ENCODE peak calls at places on chromosomes 7 and 10, in four cellular contexts. X, B, H and Y are unnamed samples.
A peak's percentile ranks its signal among the peaks of the same experiment; 100 is the strongest.

GRCh38 chr10:3122034-3122433 is 50.5 kb downstream of the PITRM1 start:
- DNase-seq in X (no peak), B (no peak), H (no peak), Y (no peak)

GRCh38 chr7:13021566-13021965 is 334.1 kb downstream of the ARL4A start:
- DNase-seq in X (no peak), B (no peak), H (peak; percentile 25), Y (no peak)

GRCh38 chr10:3477683-3478082 is 305.1 kb upstream of the PITRM1 start:
- DNase-seq in X (no peak), B (no peak), H (peak; percentile 90), Y (no peak)

GRCh38 chr7:147182859-147183258 is 1066.3 kb downstream of the CNTNAP2 start:
- DNase-seq in X (no peak), B (no peak), H (peak; percentile 10), Y (no peak)

GRCh38 chr10:101330236-101331225 is 23.4 kb upstream of the BTRC start:
- DNase-seq in X (no peak), B (peak; percentile 18), H (peak; percentile 80), Y (no peak)

GRCh38 chr7:142334806-142335205 is 76.9 kb upstream of the PRSS58 start:
- DNase-seq in X (no peak), B (no peak), H (no peak), Y (no peak)

GRCh38 chr7:7911339-7911738 is 57.3 kb upstream of the GLCCI1 start:
- DNase-seq in X (no peak), B (no peak), H (peak; percentile 61), Y (peak; percentile 25)

GRCh38 chr10:90168244-90168643 is 466.9 kb downstream of the KIF20B start:
- DNase-seq in X (no peak), B (no peak), H (no peak), Y (no peak)

GRCh38 chr7:2417981-2418481 is 14.6 kb downstream of the CHST12 start:
- DNase-seq in X (no peak), B (no peak), H (peak; percentile 36), Y (no peak)

GRCh38 chr10:99913831-99914235 is 95.9 kb downstream of the DNMBP start:
- DNase-seq in X (peak; percentile 76), B (no peak), H (no peak), Y (no peak)